ENCODE peak calls at places on chromosomes 16 and 17, in five cellular contexts. D is A549, W is K562, P is GM12878, X is HepG2. G is an unnamed sample.

GRCh38 chr16:10756574-10756973 is 12.9 kb downstream of the NUBP1 start:
- DNase-seq in D (no peak), P (no peak), X (no peak), W (no peak), G (no peak)

GRCh38 chr16:8931864-8932263 is 31.8 kb downstream of the USP7 start:
- DNase-seq in X (peak; percentile 48), D (peak; percentile 47), P (no peak), W (peak; percentile 65), G (peak; percentile 88)

GRCh38 chr16:4067262-4068001 is 48.8 kb downstream of the ADCY9 start:
- DNase-seq in X (peak; percentile 15), D (no peak), P (no peak), W (no peak), G (no peak)

GRCh38 chr16:54066451-54067056 is 220.0 kb downstream of the IRX3 start:
- DNase-seq in X (peak; percentile 39), D (no peak), P (no peak), W (no peak), G (no peak)

GRCh38 chr17:1883536-1883935 is 53.7 kb downstream of the RPA1 start:
- DNase-seq in D (no peak), X (no peak), P (no peak), W (no peak), G (no peak)

GRCh38 chr16:67943619-67944503 is at the start of gene LCAT:
- DNase-seq in D (no peak), X (peak; percentile 78), P (no peak), W (peak; percentile 48), G (no peak)

GRCh38 chr16:19118938-19119431 is 5.2 kb downstream of the ITPRIPL2 start:
- DNase-seq in X (no peak), D (peak; percentile 71), W (peak; percentile 86), P (no peak), G (no peak)

GRCh38 chr17:74499992-74500391 is 31.3 kb downstream of the CD300LB start:
- DNase-seq in W (no peak), X (no peak), D (no peak), P (no peak), G (no peak)

GRCh38 chr17:12620200-12620720 is 45.4 kb upstream of the MYOCD start:
- DNase-seq in P (no peak), X (no peak), W (no peak), D (peak; percentile 46), G (no peak)

GRCh38 chr17:81691608-81692007 is 7.8 kb downstream of the HGS start:
- DNase-seq in D (no peak), P (no peak), W (no peak), X (no peak), G (no peak)

GRCh38 chr16:28326881-28327610 is 34.7 kb downstream of the SBK1 start:
- DNase-seq in P (no peak), D (peak; percentile 72), X (peak; percentile 61), W (peak; percentile 67), G (peak; percentile 84)

GRCh38 chr17:76121932-76122383 is 18.4 kb upstream of the EXOC7 start:
- DNase-seq in X (no peak), W (no peak), P (no peak), D (no peak), G (peak; percentile 72)

GRCh38 chr16:67395458-67396158 is 2.3 kb upstream of the TPPP3 start:
- DNase-seq in P (no peak), X (no peak), D (no peak), W (no peak), G (no peak)

GRCh38 chr17:48722924-48723554 is at the start of gene PRAC2:
- DNase-seq in D (no peak), P (no peak), X (no peak), W (no peak), G (peak; percentile 83)

GRCh38 chr16:19601083-19601976 is 45.8 kb downstream of the VPS35L start:
- DNase-seq in W (peak; percentile 59), D (peak; percentile 42), P (no peak), X (peak; percentile 47), G (peak; percentile 75)

GRCh38 chr16:63690961-63691360 is 1430.9 kb downstream of the CDH11 start:
- DNase-seq in W (no peak), D (no peak), P (no peak), X (no peak), G (no peak)

GRCh38 chr17:55286681-55287589 is 22.2 kb downstream of the HLF start:
- DNase-seq in P (no peak), X (peak; percentile 100), W (no peak), D (peak; percentile 80), G (no peak)

GRCh38 chr17:43665387-43666101 is 3.8 kb upstream of the MEOX1 start:
- DNase-seq in D (no peak), P (no peak), W (no peak), X (peak; percentile 60), G (no peak)

GRCh38 chr16:59148756-59149155 is 414.6 kb upstream of the GOT2 start:
- DNase-seq in P (no peak), X (no peak), D (no peak), W (no peak), G (no peak)

GRCh38 chr16:495127-495748 is 32.3 kb upstream of the CAPN15 start:
- DNase-seq in D (peak; percentile 72), W (peak; percentile 64), P (no peak), X (peak; percentile 59), G (peak; percentile 88)

GRCh38 chr16:490768-491167 is 36.7 kb upstream of the CAPN15 start:
- DNase-seq in W (no peak), X (no peak), P (no peak), D (no peak), G (no peak)

GRCh38 chr16:489606-490005 is 37.9 kb upstream of the CAPN15 start:
- DNase-seq in W (no peak), X (no peak), D (no peak), P (no peak), G (no peak)

GRCh38 chr16:491225-491919 is 36.1 kb upstream of the CAPN15 start:
- DNase-seq in W (peak; percentile 45), P (no peak), X (no peak), D (no peak), G (no peak)

DNA sequence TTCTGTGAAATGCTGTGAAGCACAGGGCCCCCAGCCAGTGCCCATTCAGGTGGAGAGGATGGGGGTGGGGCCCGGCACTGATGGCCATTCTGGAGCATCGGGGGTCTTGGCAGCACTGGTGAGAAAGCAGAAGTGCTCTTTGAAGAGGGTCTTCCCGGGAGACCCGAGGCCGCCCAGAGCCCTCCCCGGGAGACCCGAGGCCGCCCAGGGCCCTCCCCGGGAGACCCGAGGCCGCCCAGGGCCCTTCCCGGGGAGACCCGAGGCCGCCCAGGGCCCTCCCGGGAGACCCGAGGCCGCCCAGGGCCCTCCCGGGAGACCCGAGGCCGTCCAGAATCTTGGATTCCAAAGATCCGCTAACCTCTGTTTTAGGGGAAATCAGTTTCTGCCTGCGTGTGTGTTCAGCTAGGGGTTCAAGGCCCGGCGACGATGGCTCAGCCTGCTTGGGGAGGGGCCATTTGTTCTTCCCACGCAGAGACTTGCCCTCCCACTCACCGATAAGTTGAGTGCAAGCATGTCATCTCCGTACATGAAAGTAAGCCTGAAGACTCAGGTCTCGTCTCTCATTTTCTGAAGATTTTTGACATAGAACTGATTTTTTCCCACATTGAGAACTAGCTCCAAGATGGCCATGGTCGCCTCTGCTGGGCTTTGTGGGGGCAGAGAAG is 35.2 kb upstream of the CAPN15 start:
- DNase-seq in W (no peak), P (no peak), X (no peak), D (no peak), G (no peak)
- TF ChIP-seq JUNB in W (no peak), P (no peak), X (no peak), D (no peak), G (no peak)

GRCh38 chr17:49970498-49970897 is 1.5 kb downstream of the DLX4 start:
- DNase-seq in P (no peak), X (no peak), D (no peak), W (no peak), G (no peak)

GRCh38 chr17:49968380-49969133 is 433 bp upstream of the DLX4 start:
- DNase-seq in P (no peak), W (peak; percentile 75), D (peak; percentile 86), X (peak; percentile 54), G (peak; percentile 98)

GRCh38 chr17:49967621-49968379 is 1.2 kb upstream of the DLX4 start:
- DNase-seq in D (no peak), P (no peak), W (no peak), X (no peak), G (no peak)

GRCh38 chr17:49969794-49970389 is 902 bp downstream of the DLX4 start:
- DNase-seq in P (no peak), W (no peak), X (no peak), D (no peak), G (no peak)

DNA sequence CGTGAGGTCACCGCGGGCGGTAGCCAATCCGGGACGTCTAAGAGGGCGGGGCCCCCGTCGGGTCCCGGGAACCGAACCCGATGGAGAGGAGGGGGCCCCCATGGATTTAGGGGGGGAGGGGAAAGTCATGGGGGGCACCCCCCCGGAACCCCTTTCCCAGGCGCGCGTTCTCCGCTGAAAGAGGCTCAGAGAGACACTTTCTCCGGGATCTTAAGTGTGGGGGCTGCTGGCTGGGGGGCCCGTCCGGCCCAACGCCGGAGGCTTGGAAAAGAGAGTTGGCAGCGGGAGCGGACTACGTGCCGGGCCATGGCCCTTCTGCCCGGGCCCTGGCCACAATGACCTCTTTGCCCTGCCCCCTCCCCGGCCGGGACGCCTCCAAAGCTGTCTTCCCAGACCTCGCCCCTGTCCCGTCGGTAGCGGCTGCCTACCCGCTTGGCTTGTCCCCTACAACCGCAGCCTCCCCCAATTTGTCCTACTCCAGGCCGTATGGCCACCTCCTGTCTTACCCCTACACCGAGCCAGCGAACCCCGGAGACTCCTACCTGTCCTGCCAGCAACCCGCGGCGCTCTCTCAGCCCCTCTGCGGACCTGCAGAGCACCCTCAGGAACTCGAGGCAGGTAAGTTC is at the start of gene DLX4:
- DNase-seq in P (no peak), D (no peak), W (no peak), X (no peak), G (peak; percentile 65)
- H3K4me3 ChIP-seq in P (peak within 1 kb of the TSS; percentile 77), D (peak within 1 kb of the TSS; percentile 69), W (peak within 1 kb of the TSS; percentile 49), X (peak within 1 kb of the TSS; percentile 60), G (peak within 1 kb of the TSS; percentile 65)

DNA sequence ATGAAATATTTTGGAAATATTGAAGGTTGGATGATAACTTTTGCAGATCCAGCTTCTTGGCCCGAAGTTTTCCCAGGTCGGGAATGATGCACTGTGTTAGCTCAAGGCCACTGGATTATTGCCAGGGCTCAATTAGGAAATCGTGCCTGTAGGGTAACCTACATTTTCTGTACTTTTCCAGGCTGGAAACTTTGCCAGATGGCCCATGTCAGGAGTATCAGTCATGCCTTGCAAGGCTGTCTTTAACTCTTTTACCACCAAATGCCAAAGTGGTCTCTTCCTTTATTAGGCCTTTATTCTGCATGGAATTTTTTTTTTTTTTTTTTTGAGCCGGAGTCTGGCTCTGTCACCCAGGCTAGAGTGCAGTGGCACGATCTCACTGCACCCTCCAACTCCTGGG is 8.8 kb upstream of the SEC14L1 start:
- DNase-seq in D (no peak), X (peak; percentile 78), P (no peak), W (no peak), G (no peak)
- TF ChIP-seq JUNB in D (no peak), X (no peak), P (no peak), W (no peak), G (no peak)

DNA sequence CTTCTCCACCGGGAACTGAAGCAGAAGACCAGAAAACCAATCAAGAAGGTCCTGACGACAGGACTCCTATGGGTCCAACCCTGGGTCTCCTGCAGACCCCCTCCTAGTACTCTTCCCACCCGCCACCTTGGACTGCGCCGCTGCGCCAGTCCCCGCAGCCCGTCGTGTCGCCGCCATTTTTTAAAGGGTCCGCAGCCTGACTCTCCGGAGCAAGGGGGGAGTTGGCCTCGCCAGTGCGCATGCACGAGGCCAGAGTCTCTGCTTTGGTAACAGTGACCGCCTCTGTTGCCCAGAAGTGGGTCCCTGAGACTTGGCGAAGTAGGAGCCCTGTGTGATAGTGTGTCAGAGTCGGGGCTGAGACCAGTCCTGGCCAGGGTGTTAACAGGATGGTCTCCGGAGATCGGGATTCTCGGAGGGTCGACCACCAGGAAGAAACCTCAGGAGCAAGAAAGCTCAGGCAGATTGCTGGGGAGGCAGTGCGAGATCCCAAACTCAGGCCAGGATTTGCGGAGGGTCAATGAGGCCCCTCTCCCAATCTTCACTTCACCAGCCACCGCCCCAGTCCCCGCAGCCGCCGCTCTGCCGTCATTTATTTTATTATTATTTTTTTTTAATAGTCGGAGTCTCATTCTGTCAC is 612.5 kb downstream of the KCNJ18 start:
- DNase-seq in D (no peak), W (peak; percentile 87), X (no peak), P (no peak), G (no peak)
- H3K4me3 ChIP-seq in D (no peak overlapping the region), W (peak overlapping the region; percentile 29), X (no peak overlapping the region), P (no peak overlapping the region), G (no peak overlapping the region)

G was measured in GM23338.